ENCODE peak calls at places on chromosomes 11 and 22, in seven cellular contexts. J is stimulated activated CD8-positive, alpha-beta memory T cell treated with anti-CD3 and anti-CD28 coated beads, Interleukin-4, amount 100 ng/mL, for 1 hour; R is EL; S is AG08396; M is H9; E is right lobe of liver; I is left colon. B is an unnamed sample.

GRCh38 chr11:134488913-134489312 is 76.9 kb upstream of the B3GAT1 start:
- DNase-seq in J (no peak), R (no peak), S (no peak), M (no peak), E (no peak), I (no peak), B (no peak)

GRCh38 chr22:24514241-24515024 is 19.3 kb downstream of the UPB1 start:
- DNase-seq in J (no peak), R (no peak), S (no peak), M (no peak), E (peak), I (peak), B (no peak)

GRCh38 chr11:81700061-81700460 is 1033.6 kb downstream of the FAM181B start:
- DNase-seq in J (no peak), R (no peak), S (no peak), M (no peak), E (no peak), I (no peak), B (no peak)

GRCh38 chr11:26187639-26188038 is 144.3 kb upstream of the ANO3 start:
- DNase-seq in J (no peak), R (peak), S (peak), M (no peak), E (no peak), I (no peak), B (peak)

GRCh38 chr11:118921929-118922744 is 3.6 kb downstream of the BCL9L start:
- DNase-seq in J (no peak), R (peak), S (peak), M (peak), E (peak), I (peak), B (peak)

GRCh38 chr22:30044369-30044768 is 35.9 kb upstream of the HORMAD2 start:
- DNase-seq in J (no peak), R (peak), S (peak), M (no peak), E (no peak), I (peak), B (peak)

GRCh38 chr11:68425866-68426380 is 34.6 kb upstream of the PPP6R3 start:
- DNase-seq in J (no peak), R (no peak), S (no peak), M (no peak), E (no peak), I (no peak), B (no peak)

GRCh38 chr22:19748991-19749665 is 11.4 kb upstream of the TBX1 start:
- DNase-seq in J (no peak), R (no peak), S (no peak), M (no peak), E (no peak), I (no peak), B (no peak)

GRCh38 chr11:92536895-92537294 is 312.3 kb downstream of the FAT3 start:
- DNase-seq in J (no peak), R (no peak), S (no peak), M (no peak), E (no peak), I (no peak), B (no peak)

GRCh38 chr11:62712413-62712812 is 4.9 kb downstream of the GNG3 start:
- DNase-seq in J (no peak), R (no peak), S (no peak), M (no peak), E (no peak), I (no peak), B (no peak)

GRCh38 chr22:22936190-22936914 is 48.7 kb downstream of the IGLL5 start:
- DNase-seq in J (no peak), R (no peak), S (no peak), M (no peak), E (no peak), I (no peak), B (no peak)

GRCh38 chr22:22369962-22370265 is 125.3 kb downstream of the VPREB1 start:
- DNase-seq in J (no peak), R (no peak), S (no peak), M (no peak), E (no peak), I (peak), B (no peak)

B was measured in mammary epithelial cell.